ENCODE peak calls at places on chromosomes 13 and 19, in nine cellular contexts. J is activated T-cell treated with anti-CD3 and anti-CD28 coated beads, Interleukin-2, amount 50 U/mL, for 4 hours; H is activated CD8-positive, alpha-beta T cell treated with anti-CD3 and anti-CD28 coated beads for 36 hours; I is SK-N-SH treated with all-trans-retinoic acid at 6 μM for 48 hours; U is upper lobe of right lung; X is left cardiac atrium; D is esophagus mucosa; V is IMR-90; S is sciatic nerve. M is an unnamed sample.

GRCh38 chr13:110307697-110308376 is 753 bp downstream of the COL4A2 start:
- ATAC-seq in H (no peak), X (peak; percentile 30), D (peak; percentile 29), J (no peak), I (peak; percentile 46), V (no peak), U (peak; percentile 11), S (peak; percentile 11), M (no peak)

GRCh38 chr13:39803851-39804250 is 148.4 kb downstream of the COG6 start:
- ATAC-seq in I (no peak), H (no peak), D (no peak), U (no peak), S (no peak), J (no peak), X (no peak), V (no peak), M (no peak)

GRCh38 chr19:39497850-39498261 is 891 bp upstream of the DLL3 start:
- ATAC-seq in X (peak; percentile 74), H (peak; percentile 32), D (no peak), U (no peak), J (peak; percentile 9), I (peak; percentile 77), V (peak; percentile 77), S (peak; percentile 64), M (peak; percentile 38)

GRCh38 chr19:3370214-3370720 is 3.9 kb downstream of the NFIC start:
- ATAC-seq in H (no peak), I (no peak), S (no peak), X (no peak), D (no peak), J (no peak), V (no peak), U (no peak), M (no peak)

GRCh38 chr19:35444735-35445134 is 3.3 kb upstream of the FFAR2 start:
- ATAC-seq in V (no peak), J (no peak), D (no peak), U (no peak), X (no peak), S (no peak), H (no peak), I (no peak), M (no peak)

GRCh38 chr13:95180513-95181245 is 120.6 kb downstream of the ABCC4 start:
- ATAC-seq in X (peak; percentile 56), J (no peak), I (no peak), S (peak; percentile 60), D (no peak), H (no peak), U (peak; percentile 89), V (no peak), M (no peak)

GRCh38 chr19:37914908-37915307 is 7.9 kb downstream of the SIPA1L3 start:
- ATAC-seq in H (peak; percentile 30), V (no peak), S (no peak), J (no peak), U (no peak), X (no peak), D (peak; percentile 23), I (no peak), M (no peak)

GRCh38 chr13:71395053-71395452 is 472.0 kb downstream of the DACH1 start:
- ATAC-seq in S (no peak), X (no peak), H (no peak), I (no peak), U (no peak), D (no peak), J (no peak), V (no peak), M (no peak)

GRCh38 chr13:44266305-44266704 is 107.3 kb upstream of the SERP2 start:
- ATAC-seq in I (no peak), S (no peak), U (no peak), J (no peak), H (no peak), X (no peak), V (no peak), D (no peak), M (no peak)

GRCh38 chr13:25215253-25215575 is 43.1 kb upstream of the AMER2 start:
- ATAC-seq in J (no peak), S (no peak), I (no peak), U (no peak), H (no peak), X (no peak), V (no peak), D (no peak), M (no peak)

GRCh38 chr13:28339419-28339818 is 155.5 kb downstream of the FLT1 start:
- ATAC-seq in X (no peak), I (peak; percentile 52), H (no peak), V (peak; percentile 75), U (no peak), J (no peak), S (no peak), D (no peak), M (no peak)

GRCh38 chr13:112444416-112445399 is 68.6 kb downstream of the SPACA7 start:
- ATAC-seq in I (peak; percentile 31), S (no peak), X (no peak), J (no peak), V (no peak), H (no peak), D (peak; percentile 6), U (no peak), M (no peak)

GRCh38 chr13:105774739-105775460 is 760.6 kb downstream of the EFNB2 start:
- ATAC-seq in D (no peak), S (no peak), U (no peak), X (no peak), H (no peak), V (no peak), I (peak; percentile 54), J (no peak), M (no peak)

M was measured in activated T-helper 17 cell treated with anti-CD3 and anti-CD28 coated beads, Interleukin-2, amount 50 U/mL, for 72 hours.